ENCODE peak calls at places on chromosome 5, in four cellular contexts. C, Q, F and X are unnamed samples.

GRCh38 chr5:34858798-34859197 is 19.8 kb downstream of the TTC23L start:
- DNase-seq in C (no peak), Q (no peak), F (no peak), X (no peak)

GRCh38 chr5:168106008-168106761 is 185.3 kb upstream of the WWC1 start:
- DNase-seq in C (no peak), Q (no peak), F (no peak), X (no peak)

GRCh38 chr5:177116631-177117373 is 16.8 kb upstream of the NSD1 start:
- DNase-seq in C (peak; percentile 76), Q (peak; percentile 30), F (no peak), X (peak; percentile 40)

GRCh38 chr5:155773680-155774079 is 553.3 kb upstream of the SGCD start:
- DNase-seq in C (no peak), Q (no peak), F (no peak), X (no peak)

GRCh38 chr5:134038143-134038542 is 33.4 kb upstream of the VDAC1 start:
- DNase-seq in C (no peak), Q (no peak), F (no peak), X (no peak)

GRCh38 chr5:19172926-19173425 is 815.0 kb downstream of the CDH18 start:
- DNase-seq in C (no peak), Q (no peak), F (no peak), X (no peak)

GRCh38 chr5:113067635-113068344 is 91.2 kb downstream of the DCP2 start:
- DNase-seq in C (peak; percentile 15), Q (no peak), F (no peak), X (no peak)

GRCh38 chr5:172840077-172840777 is 6.2 kb downstream of the ERGIC1 start:
- DNase-seq in C (no peak), Q (no peak), F (no peak), X (no peak)

GRCh38 chr5:61023131-61023530 is 78.1 kb downstream of the NDUFAF2 start:
- DNase-seq in C (no peak), Q (no peak), F (no peak), X (no peak)

GRCh38 chr5:164504141-164504772 is 998.8 kb downstream of the MAT2B start:
- DNase-seq in C (no peak), Q (peak; percentile 27), F (peak; percentile 20), X (peak; percentile 10)

GRCh38 chr5:26807231-26808199 is 230.9 kb downstream of the CDH9 start:
- DNase-seq in C (peak; percentile 16), Q (no peak), F (no peak), X (no peak)

GRCh38 chr5:175103746-175104145 is 340.2 kb downstream of the DRD1 start:
- DNase-seq in C (no peak), Q (no peak), F (no peak), X (no peak)

GRCh38 chr5:36614657-36615308 is 8.4 kb downstream of the SLC1A3 start:
- DNase-seq in C (no peak), Q (no peak), F (no peak), X (no peak)